ENCODE peak calls at places on chromosomes 6 and 20, in four cellular contexts. A is A549, B is IMR-90, Z is HepG2. V is an unnamed sample.

GRCh38 chr6:7218586-7218985 is 94.4 kb downstream of the SSR1 start:
- DNase-seq in B (no peak), A (no peak), Z (no peak), V (no peak)

GRCh38 chr20:7305971-7306370 is 538.5 kb downstream of the BMP2 start:
- DNase-seq in Z (no peak), B (no peak), A (no peak), V (no peak)

GRCh38 chr6:117222861-117223260 is 42.5 kb upstream of the VGLL2 start:
- DNase-seq in B (no peak), Z (no peak), A (no peak), V (no peak)

GRCh38 chr20:6768228-6769185 is 1.0 kb downstream of the BMP2 start:
- DNase-seq in B (peak), Z (no peak), A (peak), V (no peak)

GRCh38 chr6:168060521-168060931 is 18.5 kb downstream of the FRMD1 start:
- DNase-seq in B (peak), Z (peak), A (peak), V (peak)

GRCh38 chr20:50577175-50578018 is 67.2 kb downstream of the PTPN1 start:
- DNase-seq in Z (no peak), A (no peak), B (no peak), V (no peak)

GRCh38 chr6:167103041-167103816 is 19.7 kb upstream of the CCR6 start:
- DNase-seq in B (no peak), Z (peak), A (no peak), V (no peak)

GRCh38 chr6:80214436-80215022 is 108.1 kb downstream of the BCKDHB start:
- DNase-seq in B (peak), A (peak), Z (peak), V (peak)

GRCh38 chr6:151493495-151494234 is at the start of gene CCDC170:
- DNase-seq in B (no peak), A (peak), Z (peak), V (no peak)

GRCh38 chr6:9248125-9248524 is 812.8 kb upstream of the SLC35B3 start:
- DNase-seq in A (no peak), B (no peak), Z (no peak), V (no peak)

GRCh38 chr6:131167773-131168172 is 32.5 kb downstream of the AKAP7 start:
- DNase-seq in A (no peak), Z (no peak), B (peak), V (no peak)

GRCh38 chr6:107653861-107654394 is 164.0 kb downstream of the SOBP start:
- DNase-seq in Z (no peak), B (no peak), A (no peak), V (no peak)

GRCh38 chr20:6731951-6732580 is 35.4 kb upstream of the BMP2 start:
- DNase-seq in Z (no peak), B (no peak), A (no peak), V (no peak)

GRCh38 chr6:44176130-44176934 is 17.7 kb downstream of the CAPN11 start:
- DNase-seq in Z (no peak), A (no peak), B (no peak), V (no peak)

GRCh38 chr6:127267742-127268588 is 1.3 kb downstream of the RNF146 start:
- DNase-seq in A (no peak), Z (peak), B (no peak), V (no peak)

GRCh38 chr6:127266892-127267741 is 453 bp downstream of the RNF146 start:
- DNase-seq in A (peak), Z (no peak), B (peak), V (peak)

DNA sequence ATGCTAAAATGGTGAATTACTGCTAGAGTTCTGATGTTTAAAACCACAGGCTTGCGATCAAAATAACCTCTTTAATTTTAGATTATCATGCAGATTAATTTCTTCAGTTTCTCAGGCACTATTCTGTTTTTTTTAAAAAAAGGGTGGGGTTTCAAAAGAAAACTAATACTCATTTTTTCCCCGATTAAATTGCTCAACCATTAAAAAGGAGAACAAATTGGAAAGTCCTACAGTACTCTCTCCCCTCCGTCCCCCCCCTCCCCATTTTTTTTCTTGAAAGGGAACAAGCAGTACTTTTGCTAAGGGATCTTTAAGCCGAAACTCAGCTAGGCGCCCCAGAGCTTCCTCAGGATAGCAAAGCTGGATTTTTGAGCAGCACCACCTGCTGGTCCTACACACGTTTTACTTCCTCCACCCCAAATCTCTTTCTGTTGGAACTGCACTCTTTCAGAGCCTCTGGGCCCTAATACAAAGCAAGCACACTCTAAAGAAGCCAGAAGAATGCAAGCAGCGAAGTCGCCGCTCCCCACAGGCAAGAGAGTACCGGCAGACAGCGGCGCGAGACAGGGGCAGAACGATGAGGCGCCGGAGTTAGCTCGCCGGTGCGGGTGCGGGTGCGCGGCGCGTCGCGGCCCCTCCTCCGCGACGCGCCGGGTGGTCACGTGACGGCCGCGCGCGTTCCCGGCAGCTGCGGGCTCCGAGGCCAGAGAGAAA is at the start of gene RNF146:
- DNase-seq in B (peak), Z (peak), A (peak), V (peak)
- TF ChIP-seq MAZ in B (no peak), Z (no peak), A (no peak), V (no peak)

GRCh38 chr6:135728589-135728988 is 122.9 kb upstream of the PDE7B start:
- DNase-seq in A (no peak), B (no peak), Z (no peak), V (no peak)

GRCh38 chr6:135722182-135722581 is 129.3 kb upstream of the PDE7B start:
- DNase-seq in A (peak), Z (no peak), B (peak), V (no peak)

DNA sequence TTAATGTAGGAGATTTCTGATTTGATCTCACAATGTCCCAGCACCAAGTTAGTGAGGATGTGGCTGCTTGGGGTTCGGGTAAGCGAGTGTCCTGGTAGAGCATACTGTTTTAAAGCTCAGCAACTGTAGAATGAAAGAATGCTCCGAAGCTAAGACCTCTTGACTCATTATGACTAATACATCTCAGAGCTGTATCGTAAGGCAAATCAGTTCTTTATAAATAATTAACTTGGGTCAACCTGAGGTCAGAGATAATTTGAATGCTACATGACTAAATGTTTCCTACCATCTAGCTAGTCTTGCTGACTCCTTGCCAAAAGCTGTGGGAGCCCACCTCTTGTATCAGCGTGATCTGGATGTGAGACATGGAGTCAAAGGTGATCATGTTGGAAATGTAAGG is 128.8 kb upstream of the PDE7B start:
- DNase-seq in Z (peak), A (peak), B (peak), V (no peak)
- TF ChIP-seq MAZ in Z (no peak), A (no peak), B (no peak), V (no peak)

GRCh38 chr6:31493875-31494694 is 3.9 kb upstream of the MICB start:
- DNase-seq in B (peak), A (peak), Z (peak), V (peak)

GRCh38 chr6:31490115-31490873 is 7.7 kb upstream of the MICB start:
- DNase-seq in A (no peak), Z (no peak), B (no peak), V (peak)

GRCh38 chr6:31498748-31499147 is 803 bp downstream of the MICB start:
- DNase-seq in Z (no peak), A (no peak), B (no peak), V (no peak)

GRCh38 chr6:31497595-31498476 is at the start of gene MICB:
- DNase-seq in B (peak), Z (peak), A (peak), V (peak)

DNA sequence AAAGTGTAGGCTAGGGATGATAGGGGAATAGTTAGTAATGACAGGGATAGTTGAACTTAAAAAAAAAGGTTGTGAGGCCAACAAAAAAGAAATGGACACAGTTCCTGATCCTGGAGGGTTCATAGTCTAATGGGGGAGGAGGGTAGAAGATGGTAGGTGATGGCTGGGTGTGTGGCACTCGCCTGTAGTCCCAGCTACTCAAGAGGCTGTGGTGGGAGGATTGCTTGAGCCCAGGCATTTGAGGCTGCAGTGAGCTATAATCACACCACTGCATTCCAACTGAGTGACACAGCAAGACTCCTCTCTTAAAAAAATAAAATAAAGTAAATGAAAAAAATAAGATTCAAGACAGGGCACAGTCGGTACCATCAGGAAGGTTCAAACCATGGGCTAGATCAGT is 2.4 kb upstream of the MICB start:
- DNase-seq in Z (no peak), A (no peak), B (peak), V (no peak)
- TF ChIP-seq MAZ in Z (no peak), A (no peak), B (no peak), V (no peak)

DNA sequence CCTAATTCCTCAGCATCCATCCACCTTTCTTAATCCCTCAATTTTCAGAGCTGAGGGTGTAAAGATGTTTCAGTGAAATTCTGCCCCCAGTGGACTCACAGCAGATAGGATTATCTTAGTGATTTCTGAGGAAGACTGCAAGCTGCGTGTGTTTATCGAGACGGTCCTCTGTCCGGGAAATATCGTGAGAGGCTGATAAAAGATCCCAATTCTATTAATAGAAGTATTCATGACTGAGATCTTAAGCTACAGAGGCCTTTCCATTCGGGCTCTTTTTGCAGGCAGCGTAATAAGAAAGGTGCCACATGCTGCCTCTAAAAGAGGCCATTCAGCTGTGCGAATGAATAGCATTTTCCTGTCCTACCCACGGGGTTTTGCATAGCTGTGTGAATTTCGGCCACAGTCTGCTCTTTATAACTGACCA is 209.0 kb downstream of the ARHGAP18 start:
- DNase-seq in A (peak), B (peak), Z (peak), V (peak)
- TF ChIP-seq MAZ in A (no peak), B (no peak), Z (no peak), V (no peak)

GRCh38 chr20:59182401-59183044 is 18.9 kb downstream of the ZNF831 start:
- DNase-seq in B (no peak), Z (no peak), A (no peak), V (no peak)
- TF ChIP-seq MAZ in B (no peak), Z (no peak), A (no peak), V (no peak)

GRCh38 chr20:33526769-33527168 is 36.9 kb downstream of the CBFA2T2 start:
- DNase-seq in B (no peak), Z (no peak), A (no peak), V (no peak)

GRCh38 chr20:33532753-33533459 is 43.0 kb downstream of the CBFA2T2 start:
- DNase-seq in Z (no peak), B (peak), A (no peak), V (no peak)

GRCh38 chr20:33531047-33531877 is 41.4 kb downstream of the CBFA2T2 start:
- DNase-seq in B (peak), Z (peak), A (no peak), V (no peak)
- TF ChIP-seq MAZ in B (no peak), Z (no peak), A (no peak), V (no peak)

GRCh38 chr6:161544801-161545490 is 271.1 kb upstream of the AGPAT4 start:
- DNase-seq in B (no peak), Z (no peak), A (no peak), V (no peak)
- TF ChIP-seq MAZ in B (no peak), Z (no peak), A (no peak), V (no peak)

GRCh38 chr20:22904905-22905304 is 130.2 kb upstream of the SSTR4 start:
- DNase-seq in B (no peak), A (no peak), Z (no peak), V (no peak)
- TF ChIP-seq MAZ in B (no peak), A (no peak), Z (no peak), V (no peak)

V was measured in K562.